ENCODE peak calls at places on chromosome 15, in four cellular contexts. U, J, E and T are unnamed samples.

GRCh38 chr15:52503788-52504496 is 24.7 kb downstream of the MYO5A start:
- DNase-seq in E (no peak), J (no peak), U (no peak), T (peak)

GRCh38 chr15:74036271-74037170 is 42.0 kb downstream of the PML start:
- DNase-seq in E (peak), J (peak), U (peak), T (no peak)

GRCh38 chr15:49225572-49226281 is 55.7 kb downstream of the GALK2 start:
- DNase-seq in U (no peak), E (peak), J (peak), T (no peak)

GRCh38 chr15:79431636-79432344 is at the start of gene MINAR1:
- DNase-seq in E (no peak), J (peak), U (peak), T (no peak)

GRCh38 chr15:30990451-30991300 is 752 bp downstream of the MTMR10 start:
- DNase-seq in E (peak), J (no peak), U (peak), T (no peak)

GRCh38 chr15:48710952-48711495 is 65.5 kb upstream of the FBN1 start:
- DNase-seq in U (no peak), E (no peak), J (no peak), T (no peak)

GRCh38 chr15:50907866-50908208 is 646 bp upstream of the AP4E1 start:
- DNase-seq in U (peak), J (peak), E (peak), T (no peak)

GRCh38 chr15:27271258-27271657 is 300.3 kb downstream of the GABRG3 start:
- DNase-seq in J (no peak), E (no peak), U (no peak), T (no peak)

GRCh38 chr15:52441846-52442245 is 86.8 kb downstream of the MYO5A start:
- DNase-seq in U (no peak), E (no peak), J (no peak), T (no peak)

GRCh38 chr15:31214158-31214863 is 112.3 kb upstream of the KLF13 start:
- DNase-seq in E (no peak), U (no peak), J (peak), T (no peak)

GRCh38 chr15:65612616-65612946 is 1.6 kb upstream of the INTS14 start:
- DNase-seq in J (no peak), U (no peak), E (no peak), T (no peak)

GRCh38 chr15:36903922-36904479 is 196.3 kb downstream of the MEIS2 start:
- DNase-seq in E (no peak), J (no peak), U (no peak), T (no peak)

GRCh38 chr15:40270246-40270995 is 12.4 kb downstream of the ANKRD63 start:
- DNase-seq in E (no peak), U (no peak), J (no peak), T (no peak)

GRCh38 chr15:96304839-96305238 is 25.7 kb upstream of the NR2F2 start:
- DNase-seq in J (no peak), U (no peak), E (no peak), T (no peak)

GRCh38 chr15:96306321-96306720 is 24.2 kb upstream of the NR2F2 start:
- DNase-seq in J (no peak), E (no peak), U (no peak), T (no peak)

GRCh38 chr15:96307856-96308394 is 22.6 kb upstream of the NR2F2 start:
- DNase-seq in E (no peak), J (no peak), U (no peak), T (no peak)

GRCh38 chr15:96300808-96301207 is 29.7 kb upstream of the NR2F2 start:
- DNase-seq in J (no peak), U (no peak), E (no peak), T (no peak)

DNA sequence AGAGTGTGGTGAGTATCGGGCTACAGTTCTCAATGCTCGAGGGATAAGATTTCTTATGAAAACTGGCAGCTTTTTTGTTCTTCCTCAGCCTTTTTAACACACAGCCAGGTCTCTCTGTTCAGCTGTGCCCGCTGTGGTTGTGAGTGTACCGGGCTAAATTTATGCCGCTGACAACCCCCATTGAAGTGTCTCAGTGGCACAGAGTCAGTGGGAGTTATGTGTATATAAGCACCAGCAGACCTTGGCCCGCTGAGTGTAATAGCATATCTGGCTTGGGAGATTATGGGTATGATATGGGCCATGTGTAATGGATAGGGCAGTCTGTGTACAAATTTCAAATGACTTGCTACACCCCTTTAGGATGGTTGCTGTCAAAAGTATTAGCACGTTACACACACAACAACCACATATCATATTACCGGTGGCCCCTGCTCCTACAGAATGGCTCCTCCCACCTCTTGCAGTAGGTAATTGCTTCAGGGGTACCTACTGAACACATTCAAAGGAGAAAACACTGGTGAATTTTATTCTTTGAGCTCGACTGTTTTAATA is 26.9 kb upstream of the NR2F2 start:
- DNase-seq in U (no peak), E (peak), J (no peak), T (no peak)
- TF ChIP-seq CTCF in U (no peak), E (peak), J (no peak), T (no peak)

GRCh38 chr15:62616746-62617145 is 425.8 kb upstream of the TPM1 start:
- DNase-seq in U (no peak), J (no peak), E (no peak), T (no peak)

GRCh38 chr15:62617741-62618140 is 424.8 kb upstream of the TPM1 start:
- DNase-seq in J (no peak), E (no peak), U (no peak), T (no peak)

GRCh38 chr15:62618432-62618831 is 424.1 kb upstream of the TPM1 start:
- DNase-seq in J (peak), U (no peak), E (no peak), T (no peak)

GRCh38 chr15:62619526-62619925 is 423.0 kb upstream of the TPM1 start:
- DNase-seq in E (no peak), J (no peak), U (no peak), T (no peak)

DNA sequence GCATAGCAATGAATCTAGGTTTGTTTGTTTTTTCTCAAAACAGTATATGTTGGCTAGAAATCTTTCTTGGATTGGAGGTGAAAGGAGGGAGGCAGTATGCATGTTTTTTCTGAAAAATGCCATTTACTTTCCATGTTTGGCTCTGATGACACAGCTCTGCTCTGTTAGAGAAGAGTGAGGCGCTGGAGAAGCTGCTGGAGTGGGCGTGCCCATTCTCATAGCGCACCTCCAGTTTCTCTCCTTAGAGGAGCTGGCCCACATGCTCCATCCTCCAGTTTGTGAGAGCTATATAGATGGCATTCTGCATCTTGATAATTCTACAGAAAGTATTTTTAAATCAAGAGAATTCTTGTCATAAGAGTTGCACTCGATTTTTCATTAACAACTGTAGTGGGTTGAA is 423.4 kb upstream of the TPM1 start:
- DNase-seq in J (no peak), U (no peak), E (no peak), T (no peak)
- TF ChIP-seq REST in J (no peak), U (no peak), E (no peak), T (no peak)

DNA sequence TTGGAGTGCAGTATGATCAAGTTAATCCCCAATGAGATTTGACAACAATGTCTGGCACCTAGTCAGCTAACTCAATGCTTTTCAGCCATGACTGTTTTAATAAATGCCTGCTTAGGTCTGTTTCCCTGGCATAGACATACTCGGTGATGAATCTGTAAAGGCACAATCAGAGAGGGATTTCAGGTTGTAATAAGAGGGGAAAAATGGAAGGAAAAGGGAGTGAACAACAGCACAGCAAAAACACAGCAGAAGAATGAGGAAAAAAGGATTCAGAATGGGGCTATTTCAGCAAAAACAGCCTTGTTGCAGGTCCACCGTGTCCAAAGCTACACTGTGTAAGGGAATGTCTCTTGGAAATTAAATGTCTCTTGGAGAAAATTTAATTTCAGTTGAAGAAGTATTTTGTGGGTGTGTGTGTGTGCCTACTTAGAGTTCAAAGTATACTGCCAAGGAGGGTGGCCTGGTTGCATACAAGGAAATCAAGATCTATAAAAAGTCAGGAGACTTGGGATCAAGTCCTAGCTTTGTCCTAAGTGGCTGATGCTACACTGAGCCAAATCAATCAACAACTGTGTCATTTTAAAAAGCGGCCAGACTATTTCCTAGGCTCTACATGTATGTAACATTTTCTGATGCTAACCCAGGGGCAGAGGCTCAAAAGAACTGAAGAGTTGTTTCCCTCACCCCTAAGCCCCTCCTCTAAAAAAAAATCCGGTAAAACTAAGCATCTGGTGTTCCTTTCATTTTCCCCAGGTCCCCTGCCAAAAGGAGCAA is 19.1 kb upstream of the CHD2 start:
- DNase-seq in J (no peak), U (no peak), E (no peak), T (no peak)
- TF ChIP-seq HDAC2 in J (no peak), U (no peak), E (no peak), T (no peak)

DNA sequence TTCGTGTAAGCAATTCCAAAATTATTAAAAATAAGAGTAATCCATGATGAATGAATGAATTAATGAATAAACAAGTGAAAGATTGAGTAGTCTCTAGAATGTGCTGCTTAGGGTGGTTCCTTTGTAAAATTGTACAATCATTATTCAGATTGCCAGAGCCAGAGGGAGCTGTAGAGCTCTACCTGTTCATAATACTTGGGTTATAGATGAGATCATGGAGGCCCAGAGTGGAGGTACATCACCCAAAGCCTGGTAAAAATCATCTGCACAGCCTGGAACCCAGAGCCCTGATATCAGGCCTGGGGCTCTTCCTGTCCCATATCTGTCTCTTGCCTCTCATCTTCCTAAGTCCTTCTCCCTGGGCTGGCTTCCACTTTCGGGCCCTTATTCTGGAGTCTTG is 297.2 kb downstream of the RPLP1 start:
- DNase-seq in J (peak), U (no peak), E (no peak), T (no peak)
- TF ChIP-seq CTCF in J (peak), U (peak), E (no peak), T (peak)

GRCh38 chr15:82873000-82873680 is 63.7 kb downstream of the WHAMM start:
- DNase-seq in E (no peak), U (no peak), J (no peak), T (no peak)

GRCh38 chr15:82874961-82875360 is 65.5 kb downstream of the WHAMM start:
- DNase-seq in U (no peak), J (no peak), E (no peak), T (no peak)

GRCh38 chr15:82871577-82872484 is 62.4 kb downstream of the WHAMM start:
- DNase-seq in U (no peak), J (no peak), E (no peak), T (no peak)

GRCh38 chr15:82874267-82874666 is 64.8 kb downstream of the WHAMM start:
- DNase-seq in E (no peak), J (no peak), U (no peak), T (no peak)

DNA sequence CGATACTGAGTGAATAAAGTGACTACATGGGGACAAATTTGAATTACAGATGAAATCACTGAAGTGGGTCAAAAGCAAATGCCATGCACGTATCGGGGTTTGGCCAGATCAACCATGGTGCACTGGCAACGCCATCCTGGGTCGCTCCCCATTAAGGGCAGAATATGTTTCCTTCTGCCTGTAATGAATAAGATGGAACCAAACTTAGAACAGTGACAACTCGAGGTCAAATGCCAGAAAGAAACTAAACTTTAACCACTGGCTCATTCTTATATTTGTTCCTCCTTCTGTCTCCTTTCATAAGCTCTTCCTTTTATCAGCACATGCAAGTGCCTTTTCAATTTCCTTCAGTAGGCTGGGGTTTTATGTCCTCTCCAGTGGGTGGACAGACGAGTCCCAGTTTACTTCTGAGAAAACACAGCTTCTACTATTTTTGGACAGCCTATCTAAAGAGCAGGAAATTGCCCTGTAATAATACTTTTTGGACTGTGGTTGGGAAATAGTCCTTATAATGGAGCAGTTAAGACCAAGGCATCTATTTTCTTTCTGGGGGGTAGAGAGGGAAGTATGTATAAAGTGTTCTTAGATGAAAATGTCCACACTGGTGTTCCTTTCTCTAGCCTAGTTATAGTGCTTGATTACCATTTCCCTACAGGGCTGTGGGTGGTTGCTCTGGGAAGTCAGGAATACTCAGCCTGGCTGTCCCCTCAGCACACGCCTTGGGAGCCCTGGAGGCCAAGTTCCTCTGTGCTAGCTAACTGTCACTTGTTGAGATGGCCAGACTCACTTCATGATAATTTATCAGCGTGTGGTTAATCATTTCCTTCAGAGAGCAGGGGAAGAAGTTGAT is 61.5 kb downstream of the WHAMM start:
- DNase-seq in U (no peak), E (no peak), J (no peak), T (no peak)
- TF ChIP-seq REST in U (no peak), E (no peak), J (no peak), T (no peak)